ENCODE peak calls at places on chromosomes 13 and 19, in seven cellular contexts. One of them, this sample, is unnamed.
A peak's percentile ranks its signal among the peaks of the same experiment; 100 is the strongest.

GRCh38 chr13:96130818-96131217 is 40.9 kb downstream of the HS6ST3 start:
- DNase-seq in nucleus accumbens: no peak
- DNase-seq in GM12864: no peak
- DNase-seq in T-helper 1 cell: no peak
- DNase-seq in stimulated activated CD4-positive, alpha-beta T cell treated with anti-CD3 and anti-CD28 coated beads, Interleukin-4, amount 100 ng/mL, for 1 hour: no peak
- DNase-seq in NCI-H2029 treated with DMSO at 0.1 percent for 48 hours: no peak
- DNase-seq in fibroblast of the aortic adventitia: no peak
- DNase-seq in this sample: no peak

GRCh38 chr19:37412700-37413099 is 41.8 kb downstream of the ZNF527 start:
- DNase-seq in nucleus accumbens: no peak
- DNase-seq in GM12864: no peak
- DNase-seq in T-helper 1 cell: no peak
- DNase-seq in stimulated activated CD4-positive, alpha-beta T cell treated with anti-CD3 and anti-CD28 coated beads, Interleukin-4, amount 100 ng/mL, for 1 hour: no peak
- DNase-seq in NCI-H2029 treated with DMSO at 0.1 percent for 48 hours: no peak
- DNase-seq in fibroblast of the aortic adventitia: no peak
- DNase-seq in this sample: no peak

GRCh38 chr19:17549088-17549740 is 6.2 kb upstream of the COLGALT1 start:
- DNase-seq in nucleus accumbens: no peak
- DNase-seq in GM12864: no peak
- DNase-seq in T-helper 1 cell: no peak
- DNase-seq in stimulated activated CD4-positive, alpha-beta T cell treated with anti-CD3 and anti-CD28 coated beads, Interleukin-4, amount 100 ng/mL, for 1 hour: no peak
- DNase-seq in NCI-H2029 treated with DMSO at 0.1 percent for 48 hours: no peak
- DNase-seq in fibroblast of the aortic adventitia: no peak
- DNase-seq in this sample: no peak

GRCh38 chr13:107117327-107118012 is 549.5 kb upstream of the ARGLU1 start:
- DNase-seq in nucleus accumbens: no peak
- DNase-seq in GM12864: no peak
- DNase-seq in T-helper 1 cell: no peak
- DNase-seq in stimulated activated CD4-positive, alpha-beta T cell treated with anti-CD3 and anti-CD28 coated beads, Interleukin-4, amount 100 ng/mL, for 1 hour: no peak
- DNase-seq in NCI-H2029 treated with DMSO at 0.1 percent for 48 hours: no peak
- DNase-seq in fibroblast of the aortic adventitia: no peak
- DNase-seq in this sample: no peak

GRCh38 chr13:41463823-41464602 is 6.7 kb downstream of the RGCC start:
- DNase-seq in nucleus accumbens: no peak
- DNase-seq in GM12864: no peak
- DNase-seq in T-helper 1 cell: peak; percentile 47
- DNase-seq in stimulated activated CD4-positive, alpha-beta T cell treated with anti-CD3 and anti-CD28 coated beads, Interleukin-4, amount 100 ng/mL, for 1 hour: peak; percentile 35
- DNase-seq in NCI-H2029 treated with DMSO at 0.1 percent for 48 hours: no peak
- DNase-seq in fibroblast of the aortic adventitia: no peak
- DNase-seq in this sample: no peak

GRCh38 chr19:1624458-1624857 is 19.2 kb upstream of the UQCR11 start:
- DNase-seq in nucleus accumbens: no peak
- DNase-seq in GM12864: no peak
- DNase-seq in T-helper 1 cell: peak; percentile 32
- DNase-seq in stimulated activated CD4-positive, alpha-beta T cell treated with anti-CD3 and anti-CD28 coated beads, Interleukin-4, amount 100 ng/mL, for 1 hour: peak; percentile 54
- DNase-seq in NCI-H2029 treated with DMSO at 0.1 percent for 48 hours: no peak
- DNase-seq in fibroblast of the aortic adventitia: peak; percentile 42
- DNase-seq in this sample: no peak

GRCh38 chr19:43482193-43482592 is 16.8 kb upstream of the LYPD3 start:
- DNase-seq in nucleus accumbens: no peak
- DNase-seq in GM12864: no peak
- DNase-seq in T-helper 1 cell: no peak
- DNase-seq in stimulated activated CD4-positive, alpha-beta T cell treated with anti-CD3 and anti-CD28 coated beads, Interleukin-4, amount 100 ng/mL, for 1 hour: no peak
- DNase-seq in NCI-H2029 treated with DMSO at 0.1 percent for 48 hours: no peak
- DNase-seq in fibroblast of the aortic adventitia: no peak
- DNase-seq in this sample: no peak

GRCh38 chr13:42337808-42338600 is 66.1 kb downstream of the AKAP11 start:
- DNase-seq in nucleus accumbens: no peak
- DNase-seq in GM12864: no peak
- DNase-seq in T-helper 1 cell: no peak
- DNase-seq in stimulated activated CD4-positive, alpha-beta T cell treated with anti-CD3 and anti-CD28 coated beads, Interleukin-4, amount 100 ng/mL, for 1 hour: no peak
- DNase-seq in NCI-H2029 treated with DMSO at 0.1 percent for 48 hours: no peak
- DNase-seq in fibroblast of the aortic adventitia: no peak
- DNase-seq in this sample: no peak

GRCh38 chr13:46170687-46171086 is 11.3 kb downstream of the LCP1 start:
- DNase-seq in nucleus accumbens: no peak
- DNase-seq in GM12864: no peak
- DNase-seq in T-helper 1 cell: peak; percentile 33
- DNase-seq in stimulated activated CD4-positive, alpha-beta T cell treated with anti-CD3 and anti-CD28 coated beads, Interleukin-4, amount 100 ng/mL, for 1 hour: no peak
- DNase-seq in NCI-H2029 treated with DMSO at 0.1 percent for 48 hours: no peak
- DNase-seq in fibroblast of the aortic adventitia: no peak
- DNase-seq in this sample: no peak

GRCh38 chr19:29303707-29304090 is 90.7 kb upstream of the UQCRFS1 start:
- DNase-seq in nucleus accumbens: no peak
- DNase-seq in GM12864: no peak
- DNase-seq in T-helper 1 cell: no peak
- DNase-seq in stimulated activated CD4-positive, alpha-beta T cell treated with anti-CD3 and anti-CD28 coated beads, Interleukin-4, amount 100 ng/mL, for 1 hour: no peak
- DNase-seq in NCI-H2029 treated with DMSO at 0.1 percent for 48 hours: no peak
- DNase-seq in fibroblast of the aortic adventitia: no peak
- DNase-seq in this sample: no peak

GRCh38 chr13:73851104-73851503 is 283.1 kb downstream of the KLF12 start:
- DNase-seq in nucleus accumbens: no peak
- DNase-seq in GM12864: no peak
- DNase-seq in T-helper 1 cell: no peak
- DNase-seq in stimulated activated CD4-positive, alpha-beta T cell treated with anti-CD3 and anti-CD28 coated beads, Interleukin-4, amount 100 ng/mL, for 1 hour: no peak
- DNase-seq in NCI-H2029 treated with DMSO at 0.1 percent for 48 hours: no peak
- DNase-seq in fibroblast of the aortic adventitia: no peak
- DNase-seq in this sample: no peak

GRCh38 chr13:24233351-24233901 is 72.9 kb downstream of the SPATA13 start:
- DNase-seq in nucleus accumbens: no peak
- DNase-seq in GM12864: no peak
- DNase-seq in T-helper 1 cell: no peak
- DNase-seq in stimulated activated CD4-positive, alpha-beta T cell treated with anti-CD3 and anti-CD28 coated beads, Interleukin-4, amount 100 ng/mL, for 1 hour: no peak
- DNase-seq in NCI-H2029 treated with DMSO at 0.1 percent for 48 hours: no peak
- DNase-seq in fibroblast of the aortic adventitia: peak; percentile 56
- DNase-seq in this sample: no peak

GRCh38 chr13:66803759-66804456 is 426.2 kb downstream of the PCDH9 start:
- DNase-seq in nucleus accumbens: no peak
- DNase-seq in GM12864: no peak
- DNase-seq in T-helper 1 cell: no peak
- DNase-seq in stimulated activated CD4-positive, alpha-beta T cell treated with anti-CD3 and anti-CD28 coated beads, Interleukin-4, amount 100 ng/mL, for 1 hour: no peak
- DNase-seq in NCI-H2029 treated with DMSO at 0.1 percent for 48 hours: no peak
- DNase-seq in fibroblast of the aortic adventitia: no peak
- DNase-seq in this sample: no peak

GRCh38 chr19:1790054-1790762 is 21.9 kb downstream of the ATP8B3 start:
- DNase-seq in nucleus accumbens: no peak
- DNase-seq in GM12864: no peak
- DNase-seq in T-helper 1 cell: no peak
- DNase-seq in stimulated activated CD4-positive, alpha-beta T cell treated with anti-CD3 and anti-CD28 coated beads, Interleukin-4, amount 100 ng/mL, for 1 hour: no peak
- DNase-seq in NCI-H2029 treated with DMSO at 0.1 percent for 48 hours: no peak
- DNase-seq in fibroblast of the aortic adventitia: no peak
- DNase-seq in this sample: no peak